ENCODE peak calls at places on chromosomes 12 and 14, in eight cellular contexts. O is MM.1S, Y is GM23248, K is HCT116, C is OCI-LY7, P is GM23338, I is hepatocyte, T is PC-3. G is an unnamed sample.

GRCh38 chr12:120971299-120972180 is 6.8 kb upstream of the HNF1A start:
- DNase-seq in I (peak), Y (peak), P (peak), O (peak), T (peak), K (peak), C (peak), G (peak)

GRCh38 chr12:65215449-65215848 is 46.1 kb downstream of the LEMD3 start:
- DNase-seq in I (no peak), C (no peak), K (no peak), O (no peak), Y (no peak), P (no peak), T (no peak), G (no peak)

GRCh38 chr12:12207746-12208145 is 59.1 kb downstream of the LRP6 start:
- DNase-seq in C (no peak), I (no peak), P (no peak), O (no peak), Y (no peak), T (no peak), K (no peak), G (no peak)

GRCh38 chr12:59164991-59165718 is 244.9 kb upstream of the LRIG3 start:
- DNase-seq in O (peak), I (peak), P (peak), K (peak), Y (peak), C (peak), T (peak), G (peak)

GRCh38 chr14:23154876-23155587 is 28.4 kb downstream of the SLC7A8 start:
- DNase-seq in K (no peak), T (peak), Y (peak), O (no peak), P (peak), C (no peak), I (peak), G (peak)

GRCh38 chr12:57754411-57755193 is at the start of gene MARCHF9:
- DNase-seq in P (peak), I (peak), T (peak), C (peak), O (peak), Y (no peak), K (no peak), G (peak)

GRCh38 chr14:95832012-95832411 is 44.6 kb upstream of the TUNAR start:
- DNase-seq in I (no peak), P (peak), O (no peak), C (no peak), Y (no peak), T (no peak), K (no peak), G (no peak)

GRCh38 chr12:40566246-40566645 is 126.0 kb upstream of the CNTN1 start:
- DNase-seq in K (no peak), P (no peak), O (no peak), T (no peak), C (no peak), Y (no peak), I (no peak), G (no peak)

GRCh38 chr14:100780646-100781355 is 45.1 kb upstream of the MEG3 start:
- DNase-seq in Y (no peak), P (no peak), O (no peak), K (no peak), C (no peak), I (no peak), T (no peak), G (no peak)

GRCh38 chr14:105908481-105908911 is 382.1 kb downstream of the TMEM121 start:
- DNase-seq in O (no peak), C (no peak), K (no peak), I (no peak), Y (no peak), P (no peak), T (no peak), G (no peak)

GRCh38 chr12:124709722-124710656 is 142.6 kb upstream of the NCOR2 start:
- DNase-seq in I (no peak), C (no peak), O (no peak), P (no peak), K (no peak), T (no peak), Y (peak), G (no peak)

GRCh38 chr12:32509328-32510122 is 110.2 kb downstream of the FGD4 start:
- DNase-seq in I (no peak), C (no peak), K (no peak), T (no peak), P (no peak), Y (no peak), O (no peak), G (no peak)

GRCh38 chr12:12445165-12445881 is 88.4 kb downstream of the BORCS5 start:
- DNase-seq in Y (no peak), C (no peak), T (no peak), O (no peak), P (no peak), I (no peak), K (no peak), G (no peak)

GRCh38 chr12:121634836-121635235 is 8.5 kb downstream of the ORAI1 start:
- DNase-seq in O (no peak), I (no peak), Y (no peak), K (no peak), C (no peak), P (no peak), T (no peak), G (no peak)

GRCh38 chr12:106847861-106848260 is 73.4 kb downstream of the RIC8B start:
- DNase-seq in T (no peak), O (no peak), K (no peak), Y (no peak), P (no peak), C (no peak), I (no peak), G (no peak)

GRCh38 chr12:24025153-24025798 is 75.8 kb upstream of the SOX5 start:
- DNase-seq in O (peak), Y (no peak), K (no peak), I (no peak), P (peak), C (no peak), T (peak), G (peak)

GRCh38 chr14:36091096-36091495 is 85.4 kb downstream of the PTCSC3 start:
- DNase-seq in P (no peak), C (no peak), K (peak), I (peak), O (no peak), Y (peak), T (peak), G (no peak)

GRCh38 chr12:57813971-57814771 is 4.4 kb downstream of the AVIL start:
- DNase-seq in C (no peak), T (no peak), K (no peak), I (no peak), P (no peak), Y (no peak), O (no peak), G (no peak)

GRCh38 chr12:52903855-52904508 is 894 bp downstream of the KRT8 start:
- DNase-seq in P (peak), O (no peak), K (no peak), Y (peak), T (peak), I (peak), C (no peak), G (peak)

GRCh38 chr12:52020539-52021336 is 14.0 kb downstream of the TAMALIN start:
- DNase-seq in K (no peak), C (peak), T (peak), O (peak), Y (peak), I (peak), P (peak), G (peak)

GRCh38 chr14:89425931-89426330 is 8.9 kb upstream of the FOXN3 start:
- DNase-seq in C (no peak), T (peak), Y (peak), K (peak), P (no peak), I (peak), O (no peak), G (no peak)

GRCh38 chr12:129184066-129184695 is 330.9 kb downstream of the GLT1D1 start:
- DNase-seq in O (no peak), C (no peak), P (no peak), K (no peak), Y (no peak), I (no peak), T (no peak), G (no peak)

GRCh38 chr14:104891664-104892500 is 26.8 kb downstream of the CEP170B start:
- DNase-seq in P (no peak), O (no peak), C (no peak), I (peak), T (no peak), K (no peak), Y (no peak), G (no peak)

GRCh38 chr14:49593016-49593415 is 5.7 kb upstream of the LRR1 start:
- DNase-seq in C (no peak), I (no peak), T (peak), K (no peak), Y (no peak), O (no peak), P (no peak), G (no peak)

GRCh38 chr12:26767116-26767515 is 65.9 kb downstream of the ITPR2 start:
- DNase-seq in O (peak), P (peak), C (no peak), I (no peak), T (no peak), Y (no peak), K (no peak), G (no peak)

GRCh38 chr12:11695321-11695720 is 45.8 kb downstream of the ETV6 start:
- DNase-seq in Y (peak), T (no peak), P (no peak), K (no peak), C (no peak), O (no peak), I (no peak), G (no peak)

GRCh38 chr12:1812650-1813302 is 7.6 kb upstream of the LRTM2 start:
- DNase-seq in P (no peak), K (no peak), Y (peak), I (peak), C (no peak), O (peak), T (no peak), G (no peak)

GRCh38 chr14:55539975-55540374 is 40.0 kb upstream of the KTN1 start:
- DNase-seq in P (no peak), K (no peak), I (no peak), T (no peak), C (no peak), O (no peak), Y (no peak), G (no peak)

GRCh38 chr12:13148532-13148847 is 45.0 kb upstream of the GSG1 start:
- DNase-seq in C (no peak), O (no peak), P (no peak), I (no peak), Y (no peak), T (no peak), K (no peak), G (no peak)

GRCh38 chr12:102883204-102883799 is 33.7 kb downstream of the PAH start:
- DNase-seq in P (peak), Y (peak), C (peak), O (peak), K (peak), I (peak), T (peak), G (peak)

GRCh38 chr12:132925597-132926416 is 30.3 kb downstream of the ZNF605 start:
- DNase-seq in K (no peak), I (no peak), P (no peak), C (no peak), T (no peak), O (no peak), Y (no peak), G (no peak)
- TF ChIP-seq EZH2phosphoT487 in K (no peak), I (no peak), P (no peak), C (no peak), T (no peak), O (no peak), Y (no peak), G (no peak)

DNA sequence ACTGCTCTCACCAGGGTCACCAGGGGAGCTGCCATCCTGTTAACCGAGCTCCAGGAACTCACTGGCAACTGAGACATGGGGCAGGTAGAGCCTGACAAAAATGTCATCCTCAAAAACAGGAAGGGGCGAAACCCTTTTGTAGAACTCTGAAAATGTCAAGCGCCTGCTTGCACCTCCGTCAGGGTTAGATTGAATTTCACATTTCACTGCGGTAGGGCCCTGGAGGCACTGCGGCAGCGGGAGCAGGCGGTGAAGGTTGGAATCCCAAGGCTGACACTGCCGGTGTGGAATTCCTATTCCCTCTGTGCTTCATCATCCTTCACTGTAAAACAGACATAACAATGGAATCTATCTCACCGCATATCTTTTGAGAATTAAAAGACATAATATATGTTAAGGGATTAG is 142.8 kb upstream of the TMCC3 start:
- DNase-seq in C (no peak), P (peak), K (no peak), Y (no peak), I (no peak), O (no peak), T (no peak), G (peak)
- H2AFZ ChIP-seq in C (no peak), P (peak), K (no peak), Y (no peak), I (no peak), O (no peak), T (no peak), G (peak)

GRCh38 chr12:46374711-46375110 is 2.1 kb upstream of the SLC38A2 start:
- DNase-seq in P (no peak), K (no peak), T (no peak), I (no peak), Y (no peak), O (no peak), C (no peak), G (no peak)

GRCh38 chr12:46372131-46372851 is at the start of gene SLC38A2:
- DNase-seq in P (peak), K (peak), T (peak), Y (peak), O (peak), I (peak), C (peak), G (peak)

GRCh38 chr12:46374286-46374685 is 1.7 kb upstream of the SLC38A2 start:
- DNase-seq in O (no peak), Y (no peak), C (no peak), T (no peak), I (no peak), P (no peak), K (no peak), G (no peak)

GRCh38 chr12:46372852-46373302 is 304 bp upstream of the SLC38A2 start:
- DNase-seq in O (no peak), P (peak), K (no peak), Y (no peak), C (no peak), T (no peak), I (no peak), G (no peak)

GRCh38 chr12:46373303-46374182 is 970 bp upstream of the SLC38A2 start:
- DNase-seq in K (no peak), P (peak), O (peak), T (peak), I (peak), C (peak), Y (peak), G (peak)
- TF ChIP-seq EZH2phosphoT487 in K (no peak), P (no peak), O (no peak), T (no peak), I (no peak), C (no peak), Y (no peak), G (peak)

DNA sequence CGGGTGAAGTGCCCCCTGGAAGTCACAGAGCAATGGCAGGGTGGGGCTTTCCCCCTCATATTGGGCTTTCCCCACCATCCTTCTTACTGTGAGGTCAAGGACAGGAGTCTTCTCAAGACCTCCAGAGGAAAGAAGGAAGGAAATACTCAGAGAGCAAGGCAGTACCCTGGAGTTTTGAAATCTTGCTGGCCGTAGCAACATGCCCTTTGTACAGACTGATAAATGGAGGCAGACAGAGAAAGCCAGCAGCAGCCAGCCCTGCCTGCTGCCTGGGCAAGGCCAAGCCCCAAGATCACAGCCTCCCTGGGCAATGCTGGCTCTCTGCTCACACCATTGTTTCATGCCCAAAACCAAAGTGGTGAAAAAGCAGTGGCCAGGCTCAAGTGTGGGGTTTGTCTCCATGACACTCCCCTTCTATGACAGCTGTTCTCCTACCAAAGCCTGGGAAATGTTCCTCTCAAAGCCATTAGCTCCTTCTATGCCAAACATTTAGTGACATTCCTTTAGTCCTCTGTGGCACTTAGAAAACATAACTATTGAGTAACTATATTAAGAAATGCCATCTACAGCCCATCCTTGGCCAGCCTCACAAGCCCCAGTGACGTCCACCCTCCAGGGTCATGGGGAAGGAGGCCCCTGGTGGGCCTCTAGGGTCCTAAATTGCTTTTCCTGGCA is 13.2 kb upstream of the ITPK1 start:
- DNase-seq in Y (no peak), T (no peak), C (no peak), K (no peak), I (no peak), O (no peak), P (no peak), G (no peak)
- H2AFZ ChIP-seq in Y (no peak), T (no peak), C (no peak), K (no peak), I (no peak), O (no peak), P (no peak), G (no peak)